ENCODE peak calls at places on chromosome 7, in six cellular contexts. M, J, K, T, E and N are unnamed samples.

GRCh38 chr7:27745064-27745583 is 5.2 kb downstream of the TAX1BP1 start:
- DNase-seq in K (no peak), J (peak; percentile 20), E (peak; percentile 51), M (no peak), T (no peak), N (peak; percentile 12)

GRCh38 chr7:112556633-112557032 is 75.8 kb downstream of the LSMEM1 start:
- DNase-seq in T (peak; percentile 34), M (no peak), E (no peak), J (peak; percentile 41), K (no peak), N (peak; percentile 15)

GRCh38 chr7:118153551-118154177 is 30.3 kb upstream of the LSM8 start:
- DNase-seq in T (peak; percentile 22), M (no peak), E (peak; percentile 28), J (peak; percentile 34), K (no peak), N (peak; percentile 14)

GRCh38 chr7:74267756-74268565 is 13.8 kb upstream of the RFC2 start:
- DNase-seq in K (no peak), T (no peak), E (no peak), J (no peak), M (no peak), N (no peak)

GRCh38 chr7:34086064-34086463 is 180.7 kb downstream of the BMPER start:
- DNase-seq in T (no peak), M (no peak), J (no peak), K (no peak), E (no peak), N (no peak)

GRCh38 chr7:23062452-23062851 is 43.1 kb upstream of the KLHL7 start:
- DNase-seq in M (no peak), E (no peak), T (no peak), J (no peak), K (no peak), N (no peak)

GRCh38 chr7:101547022-101547915 is 81.8 kb downstream of the MYL10 start:
- DNase-seq in T (no peak), E (no peak), K (no peak), M (no peak), J (no peak), N (no peak)

GRCh38 chr7:143085109-143085508 is 33.0 kb downstream of the OR6V1 start:
- DNase-seq in T (no peak), K (no peak), E (no peak), J (no peak), M (no peak), N (no peak)

GRCh38 chr7:44215531-44215930 is 14.8 kb downstream of the YKT6 start:
- DNase-seq in E (no peak), J (no peak), T (no peak), M (no peak), K (no peak), N (no peak)

GRCh38 chr7:42378149-42378548 is 141.1 kb upstream of the GLI3 start:
- DNase-seq in J (no peak), K (no peak), T (no peak), E (no peak), M (no peak), N (no peak)